ENCODE peak calls at places on chromosome 1, in ten cellular contexts. E is IMR-90, D is colonic mucosa, M is neural progenitor cell, G is neuronal stem cell, K is HCT116, Q is NT2/D1, U is fibroblast of lung, V is Karpas-422, L is PC-3. R is an unnamed sample.
A peak's percentile ranks its signal among the peaks of the same experiment; 100 is the strongest.

GRCh38 chr1:46061146-46061545 is 71.3 kb downstream of the PIK3R3 start:
- DNase-seq in E (no peak), D (no peak), M (no peak), G (no peak), K (no peak), Q (no peak), U (no peak), V (no peak), L (no peak), R (no peak)

GRCh38 chr1:164712131-164713031 is 153.4 kb downstream of the PBX1 start:
- DNase-seq in E (peak; percentile 27), D (peak; percentile 37), M (no peak), G (no peak), K (no peak), Q (no peak), U (no peak), V (no peak), L (peak; percentile 46), R (no peak)

GRCh38 chr1:203072911-203073310 is 12.9 kb downstream of the MYOG start:
- DNase-seq in E (peak; percentile 4), D (no peak), M (no peak), G (no peak), K (no peak), Q (no peak), U (peak; percentile 12), V (no peak), L (no peak), R (no peak)

GRCh38 chr1:15328785-15329480 is 80.8 kb upstream of the EFHD2 start:
- DNase-seq in E (peak; percentile 64), D (peak; percentile 53), M (no peak), G (no peak), K (no peak), Q (no peak), U (peak; percentile 85), V (peak; percentile 34), L (no peak), R (peak; percentile 28)

GRCh38 chr1:38284953-38285352 is 238.4 kb upstream of the POU3F1 start:
- DNase-seq in E (no peak), D (no peak), M (no peak), G (no peak), K (no peak), Q (no peak), U (no peak), V (no peak), L (no peak), R (no peak)

GRCh38 chr1:174777262-174777661 is 222.5 kb upstream of the CACYBP start:
- DNase-seq in E (no peak), D (no peak), M (no peak), G (no peak), K (no peak), Q (no peak), U (no peak), V (no peak), L (no peak), R (no peak)

GRCh38 chr1:115827452-115827851 is 13.5 kb downstream of the NHLH2 start:
- DNase-seq in E (no peak), D (no peak), M (no peak), G (no peak), K (no peak), Q (no peak), U (no peak), V (no peak), L (no peak), R (no peak)

GRCh38 chr1:153565529-153566374 is at the start of gene S100A2:
- DNase-seq in E (peak; percentile 97), D (peak; percentile 61), M (no peak), G (no peak), K (peak; percentile 92), Q (no peak), U (peak; percentile 96), V (no peak), L (peak; percentile 98), R (peak; percentile 94)

GRCh38 chr1:42746436-42747105 is 6.5 kb upstream of the CLDN19 start:
- DNase-seq in E (no peak), D (no peak), M (no peak), G (no peak), K (no peak), Q (no peak), U (no peak), V (no peak), L (no peak), R (no peak)

GRCh38 chr1:42744030-42744413 is 4.0 kb upstream of the CLDN19 start:
- DNase-seq in E (no peak), D (no peak), M (no peak), G (no peak), K (no peak), Q (no peak), U (no peak), V (no peak), L (no peak), R (no peak)

GRCh38 chr1:42747125-42747524 is 7.1 kb upstream of the CLDN19 start:
- DNase-seq in E (no peak), D (peak; percentile 41), M (peak; percentile 71), G (peak; percentile 39), K (no peak), Q (peak; percentile 46), U (no peak), V (peak; percentile 75), L (peak; percentile 31), R (peak; percentile 19)

GRCh38 chr1:42748021-42748420 is 8.0 kb upstream of the CLDN19 start:
- DNase-seq in E (no peak), D (no peak), M (no peak), G (no peak), K (no peak), Q (no peak), U (no peak), V (no peak), L (no peak), R (no peak)

GRCh38 chr1:42745851-42746250 is 5.8 kb upstream of the CLDN19 start:
- DNase-seq in E (no peak), D (no peak), M (no peak), G (no peak), K (no peak), Q (no peak), U (no peak), V (no peak), L (no peak), R (no peak)
- H3K4me3 ChIP-seq in E (no peak overlapping the region), D (no peak overlapping the region), M (no peak overlapping the region), G (no peak overlapping the region), K (no peak overlapping the region), Q (no peak overlapping the region), U (no peak overlapping the region), V (no peak overlapping the region), L (no peak overlapping the region), R (no peak overlapping the region)

GRCh38 chr1:229509576-229509975 is 1.4 kb upstream of the NUP133 start:
- DNase-seq in E (peak; percentile 91), D (no peak), M (no peak), G (no peak), K (no peak), Q (no peak), U (peak; percentile 67), V (no peak), L (peak; percentile 73), R (no peak)

GRCh38 chr1:229506633-229507032 is 1.5 kb downstream of the NUP133 start:
- DNase-seq in E (no peak), D (no peak), M (no peak), G (no peak), K (no peak), Q (no peak), U (no peak), V (no peak), L (no peak), R (no peak)

GRCh38 chr1:229507951-229508822 is at the start of gene NUP133:
- DNase-seq in E (peak; percentile 98), D (peak; percentile 100), M (peak; percentile 99), G (peak; percentile 98), K (peak; percentile 97), Q (peak; percentile 100), U (peak; percentile 98), V (peak; percentile 99), L (peak; percentile 99), R (peak; percentile 100)

GRCh38 chr1:229507502-229507901 is 639 bp downstream of the NUP133 start:
- DNase-seq in E (no peak), D (no peak), M (no peak), G (no peak), K (no peak), Q (no peak), U (no peak), V (no peak), L (no peak), R (no peak)

DNA sequence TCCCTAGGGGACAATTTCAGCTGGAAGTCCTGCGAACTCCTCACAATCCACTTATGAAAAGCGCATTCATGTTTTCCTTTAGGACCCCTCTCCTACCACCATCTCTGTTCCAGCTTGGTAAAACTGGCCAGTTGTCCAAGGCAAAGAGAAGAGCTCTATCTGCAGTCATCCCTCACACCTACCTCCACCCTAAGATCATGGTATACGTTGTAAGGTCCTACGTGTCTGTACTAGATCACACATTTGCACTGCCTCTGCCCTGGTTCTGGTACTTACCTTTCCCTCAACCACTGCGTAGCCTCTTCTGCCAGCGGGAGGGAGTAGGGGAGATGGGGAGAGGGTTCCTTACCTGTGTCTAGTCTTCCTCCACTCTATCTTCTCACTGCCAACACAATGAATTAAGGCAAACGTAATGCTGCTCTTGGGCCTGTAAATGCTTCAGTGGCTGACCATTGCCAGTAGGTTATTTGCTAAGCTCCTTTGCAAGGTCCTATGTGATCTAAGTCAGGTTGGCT is 739 bp upstream of the NUP133 start:
- DNase-seq in E (no peak), D (no peak), M (peak; percentile 4), G (no peak), K (no peak), Q (no peak), U (no peak), V (no peak), L (no peak), R (no peak)
- H3K9ac ChIP-seq in E (peak overlapping the region; percentile 98), D (peak overlapping the region; percentile 75), M (peak overlapping the region; percentile 51), G (peak overlapping the region; percentile 18), K (peak overlapping the region; percentile 96), Q (peak overlapping the region; percentile 85), U (peak overlapping the region; percentile 96), V (peak overlapping the region; percentile 82), L (peak overlapping the region; percentile 92), R (peak overlapping the region; percentile 93)

GRCh38 chr1:178048426-178048825 is 45.5 kb upstream of the RASAL2 start:
- DNase-seq in E (peak; percentile 16), D (no peak), M (no peak), G (no peak), K (no peak), Q (no peak), U (no peak), V (no peak), L (no peak), R (no peak)
- H3K4me1 ChIP-seq in E (peaks cover 2% of the 10 kb centered on the region), D (peaks cover 2% of the 10 kb centered on the region), M (peaks cover 11% of the 10 kb centered on the region), G (peaks cover 6% of the 10 kb centered on the region), K (peaks cover 2% of the 10 kb centered on the region), Q (no peaks in the 10 kb centered on the region), U (no peaks in the 10 kb centered on the region), V (no peaks in the 10 kb centered on the region), L (no peaks in the 10 kb centered on the region), R (peaks cover 23% of the 10 kb centered on the region)

GRCh38 chr1:145845144-145845513 is 301 bp upstream of the NUDT17 start:
- DNase-seq in E (no peak), D (no peak), M (no peak), G (no peak), K (no peak), Q (peak; percentile 9), U (no peak), V (peak; percentile 87), L (no peak), R (no peak)

GRCh38 chr1:145847827-145848226 is 2.4 kb downstream of the NUDT17 start:
- DNase-seq in E (no peak), D (no peak), M (no peak), G (no peak), K (no peak), Q (no peak), U (no peak), V (no peak), L (no peak), R (no peak)

GRCh38 chr1:145849356-145850165 is 4.1 kb downstream of the NUDT17 start:
- DNase-seq in E (peak; percentile 66), D (no peak), M (peak; percentile 20), G (no peak), K (no peak), Q (peak; percentile 32), U (peak; percentile 88), V (no peak), L (no peak), R (peak; percentile 75)

GRCh38 chr1:145845514-145846161 is at the start of gene NUDT17:
- DNase-seq in E (peak; percentile 67), D (peak; percentile 80), M (peak; percentile 95), G (peak; percentile 75), K (peak; percentile 26), Q (peak; percentile 82), U (peak; percentile 68), V (peak; percentile 95), L (peak; percentile 78), R (peak; percentile 94)

GRCh38 chr1:145846191-145846590 is 761 bp downstream of the NUDT17 start:
- DNase-seq in E (peak; percentile 31), D (peak; percentile 23), M (peak; percentile 69), G (peak; percentile 32), K (no peak), Q (peak; percentile 32), U (peak; percentile 23), V (peak; percentile 68), L (peak; percentile 41), R (peak; percentile 64)
- H3K4me3 ChIP-seq in E (peak overlapping the region; percentile 65), D (peak overlapping the region; percentile 43), M (peak overlapping the region; percentile 69), G (peak overlapping the region; percentile 46), K (peak overlapping the region; percentile 49), Q (peak overlapping the region; percentile 58), U (peak overlapping the region; percentile 68), V (peak overlapping the region; percentile 75), L (peak overlapping the region; percentile 66), R (peak overlapping the region; percentile 81)